ENCODE peak calls at places on chromosomes 16 and 17, in five cellular contexts. O is sigmoid colon, Q is uterus, Y is IMR-90, N is suprapubic skin. C is an unnamed sample.

GRCh38 chr16:50400312-50400966 is 31.7 kb upstream of the BRD7 start:
- DNase-seq in O (no peak), Q (no peak), Y (no peak), N (no peak), C (no peak)

GRCh38 chr16:86353934-86354333 is 156.4 kb upstream of the FOXF1 start:
- DNase-seq in O (no peak), Q (no peak), Y (no peak), N (no peak), C (peak)

GRCh38 chr17:35345926-35346771 is 27.3 kb downstream of the SLFN11 start:
- DNase-seq in O (peak), Q (peak), Y (peak), N (peak), C (no peak)

GRCh38 chr17:76709077-76709950 is 1.5 kb downstream of the MXRA7 start:
- DNase-seq in O (peak), Q (peak), Y (peak), N (peak), C (peak)

GRCh38 chr17:980406-981291 is 1.1 kb upstream of the NXN start:
- DNase-seq in O (peak), Q (peak), Y (peak), N (peak), C (peak)

GRCh38 chr17:74606050-74606449 is 14.0 kb upstream of the CD300LD start:
- DNase-seq in O (no peak), Q (no peak), Y (no peak), N (no peak), C (no peak)

GRCh38 chr17:51995797-51996403 is 162.6 kb downstream of the CA10 start:
- DNase-seq in O (no peak), Q (no peak), Y (no peak), N (no peak), C (no peak)

GRCh38 chr17:68248199-68248825 is 469 bp downstream of the AMZ2 start:
- DNase-seq in O (peak), Q (peak), Y (peak), N (peak), C (no peak)

GRCh38 chr16:65833171-65833871 is 533.2 kb upstream of the CDH5 start:
- DNase-seq in O (no peak), Q (peak), Y (peak), N (no peak), C (no peak)

GRCh38 chr17:80725532-80725931 is 180.9 kb downstream of the RPTOR start:
- DNase-seq in O (no peak), Q (no peak), Y (no peak), N (no peak), C (no peak)

GRCh38 chr16:74577882-74578366 is 29.0 kb downstream of the GLG1 start:
- DNase-seq in O (no peak), Q (no peak), Y (peak), N (no peak), C (peak)

DNA sequence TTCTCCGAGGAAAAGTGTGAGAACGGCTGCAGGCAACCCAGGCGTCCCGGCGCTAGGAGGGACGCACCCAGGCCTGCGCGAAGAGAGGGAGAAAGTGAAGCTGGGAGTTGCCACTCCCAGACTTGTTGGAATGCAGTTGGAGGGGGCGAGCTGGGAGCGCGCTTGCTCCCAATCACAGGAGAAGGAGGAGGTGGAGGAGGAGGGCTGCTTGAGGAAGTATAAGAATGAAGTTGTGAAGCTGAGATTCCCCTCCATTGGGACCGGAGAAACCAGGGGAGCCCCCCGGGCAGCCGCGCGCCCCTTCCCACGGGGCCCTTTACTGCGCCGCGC is at the start of gene ERBB2:
- DNase-seq in O (peak), Q (peak), Y (peak), N (no peak), C (peak)
- TF ChIP-seq POLR2A in O (peak), Q (peak), Y (no peak), N (no peak), C (peak)

GRCh38 chr17:5422505-5422904 is 2.5 kb downstream of the RPAIN start:
- DNase-seq in O (no peak), Q (no peak), Y (peak), N (no peak), C (peak)

GRCh38 chr17:5418858-5419355 is 555 bp downstream of the NUP88 start:
- DNase-seq in O (no peak), Q (no peak), Y (peak), N (no peak), C (no peak)

GRCh38 chr17:5416886-5417285 is 2.6 kb downstream of the NUP88 start:
- DNase-seq in O (no peak), Q (no peak), Y (no peak), N (no peak), C (no peak)

GRCh38 chr17:5419356-5419958 is at the start of gene NUP88:
- DNase-seq in O (peak), Q (peak), Y (peak), N (peak), C (peak)

GRCh38 chr17:5419959-5420653 is at the start of gene RPAIN:
- DNase-seq in O (peak), Q (peak), Y (peak), N (peak), C (peak)
- TF ChIP-seq POLR2A in O (peak), Q (peak), Y (no peak), N (peak), C (peak)

GRCh38 chr17:37608369-37609169 is 649 bp downstream of the SYNRG start:
- DNase-seq in O (no peak), Q (no peak), Y (peak), N (no peak), C (peak)

GRCh38 chr17:37610971-37611370 is 1.8 kb upstream of the SYNRG start:
- DNase-seq in O (no peak), Q (no peak), Y (peak), N (no peak), C (no peak)

GRCh38 chr17:37605813-37606505 is 3.3 kb downstream of the SYNRG start:
- DNase-seq in O (no peak), Q (no peak), Y (no peak), N (no peak), C (no peak)

GRCh38 chr17:37607637-37608368 is 1.4 kb downstream of the SYNRG start:
- DNase-seq in O (no peak), Q (no peak), Y (no peak), N (no peak), C (no peak)

GRCh38 chr17:37609170-37610040 is at the start of gene SYNRG:
- DNase-seq in O (peak), Q (peak), Y (peak), N (peak), C (peak)
- TF ChIP-seq POLR2A in O (peak), Q (peak), Y (peak), N (no peak), C (peak)

GRCh38 chr17:61638087-61638486 is 47.1 kb upstream of the NACA2 start:
- DNase-seq in O (no peak), Q (no peak), Y (no peak), N (no peak), C (no peak)
- TF ChIP-seq POLR2A in O (no peak), Q (no peak), Y (no peak), N (no peak), C (no peak)

GRCh38 chr17:38681096-38681495 is 6.3 kb upstream of the EPOP start:
- DNase-seq in O (no peak), Q (no peak), Y (no peak), N (no peak), C (no peak)

GRCh38 chr17:38691154-38691553 is 13.9 kb upstream of the MLLT6 start:
- DNase-seq in O (no peak), Q (no peak), Y (no peak), N (no peak), C (no peak)

GRCh38 chr17:38687291-38687690 is 12.5 kb upstream of the EPOP start:
- DNase-seq in O (no peak), Q (no peak), Y (peak), N (no peak), C (no peak)

GRCh38 chr17:38685485-38685884 is 10.7 kb upstream of the EPOP start:
- DNase-seq in O (no peak), Q (no peak), Y (no peak), N (no peak), C (no peak)
- TF ChIP-seq POLR2A in O (no peak), Q (no peak), Y (no peak), N (no peak), C (no peak)

GRCh38 chr17:48502312-48502711 is 28.5 kb downstream of the HOXB1 start:
- DNase-seq in O (no peak), Q (no peak), Y (no peak), N (no peak), C (no peak)

GRCh38 chr17:48503747-48504146 is 27.1 kb downstream of the HOXB1 start:
- DNase-seq in O (no peak), Q (no peak), Y (peak), N (no peak), C (no peak)

GRCh38 chr17:48500435-48501426 is 30.1 kb downstream of the HOXB1 start:
- DNase-seq in O (peak), Q (peak), Y (peak), N (no peak), C (no peak)

GRCh38 chr17:48504953-48505352 is 25.9 kb downstream of the HOXB1 start:
- DNase-seq in O (no peak), Q (no peak), Y (no peak), N (no peak), C (no peak)

GRCh38 chr17:48502901-48503300 is 27.9 kb downstream of the HOXB1 start:
- DNase-seq in O (no peak), Q (no peak), Y (no peak), N (no peak), C (no peak)
- TF ChIP-seq POLR2A in O (no peak), Q (no peak), Y (no peak), N (no peak), C (no peak)

GRCh38 chr17:81854974-81855774 is 5.2 kb downstream of the P4HB start:
- DNase-seq in O (no peak), Q (no peak), Y (no peak), N (no peak), C (no peak)
- TF ChIP-seq POLR2A in O (no peak), Q (no peak), Y (no peak), N (no peak), C (no peak)

DNA sequence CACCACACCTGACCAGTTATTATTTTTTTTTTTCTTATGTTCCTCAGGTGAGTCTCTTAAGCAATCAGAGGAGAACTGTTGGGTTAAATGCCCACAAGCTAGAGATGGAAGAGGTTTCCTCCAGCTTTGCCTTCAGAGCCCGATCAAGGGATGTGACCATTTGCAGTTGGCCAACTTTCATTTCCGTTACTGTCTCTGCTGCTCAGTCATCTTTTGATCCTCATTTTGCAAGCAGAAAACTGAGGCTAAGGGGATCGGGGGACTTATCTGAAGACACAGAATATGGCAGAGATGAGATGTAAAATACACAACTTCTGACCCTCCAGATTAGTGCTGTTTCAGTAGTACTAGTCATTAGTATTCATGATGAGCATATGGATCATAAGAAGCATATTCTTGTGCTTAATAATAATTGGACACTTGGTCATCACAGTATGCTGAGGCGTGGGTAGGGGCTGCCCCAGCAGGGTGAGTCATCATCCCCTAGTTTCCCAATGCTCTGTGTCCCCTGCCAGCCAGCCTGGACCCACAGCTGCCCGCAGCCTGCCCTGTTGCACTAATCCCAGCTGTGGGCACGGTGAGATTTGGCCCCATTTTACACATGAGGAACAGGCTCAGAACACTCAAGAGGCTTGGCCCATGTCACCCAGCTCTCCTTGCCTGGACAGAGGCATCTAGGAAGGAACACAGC is 189.0 kb downstream of the RAB11FIP4 start:
- DNase-seq in O (no peak), Q (peak), Y (peak), N (no peak), C (peak)
- TF ChIP-seq POLR2A in O (no peak), Q (no peak), Y (no peak), N (no peak), C (no peak)